ENCODE peak calls at places on chromosomes 4 and X, in nine cellular contexts. N is tibial artery; V is left ventricle myocardium superior; Y is hippocampal formation; R is T-helper 22 cell; X is GM03348; A is activated T-helper 1 cell treated with anti-CD3 and anti-CD28 coated beads, Interleukin-12 subunit alpha, Interleukin-12 subunit beta, Interleukin-2, Interleukin-4 antibody, amounts not matched to agents 30 ng/mL and 10 ng/mL and 1 ng/mL, durations not matched to agents 14 hours and 24 hours and 36 hours; E is activated CD4-positive, CD25-positive, alpha-beta regulatory T cell treated with anti-CD3 and anti-CD28 coated beads, Interleukin-2, amount 50 U/mL, for 16 hours; K is brain pericyte. T is an unnamed sample.

GRCh38 chr4:48538358-48538757 is 48.3 kb downstream of the ZAR1 start:
- DNase-seq in E (no peak), V (no peak), A (no peak), R (no peak), N (no peak), K (no peak), X (no peak), Y (no peak), T (no peak)

GRCh38 chr4:109072595-109072994 is 229.9 kb downstream of the COL25A1 start:
- DNase-seq in Y (no peak), N (no peak), A (no peak), E (no peak), K (peak; percentile 66), X (peak; percentile 70), R (no peak), V (no peak), T (no peak)

GRCh38 chrX:27391601-27392000 is 71.5 kb downstream of the PPP4R3C start:
- DNase-seq in Y (no peak), V (no peak), N (no peak), K (no peak), X (no peak), A (no peak), R (no peak), E (no peak), T (no peak)

GRCh38 chr4:158327525-158327924 is 117.2 kb downstream of the TMEM144 start:
- DNase-seq in V (no peak), E (no peak), R (no peak), Y (no peak), K (no peak), A (no peak), X (no peak), N (no peak), T (no peak)

GRCh38 chr4:140277576-140277975 is 95.9 kb upstream of the SCOC start:
- DNase-seq in V (no peak), Y (no peak), K (no peak), N (no peak), A (no peak), E (no peak), X (no peak), R (no peak), T (no peak)

GRCh38 chr4:140996757-140997156 is 136.5 kb downstream of the RNF150 start:
- DNase-seq in N (no peak), E (no peak), K (no peak), A (no peak), Y (no peak), V (no peak), R (no peak), X (peak; percentile 78), T (no peak)

GRCh38 chr4:86117781-86118302 is 242.0 kb downstream of the MAPK10 start:
- DNase-seq in A (no peak), K (peak; percentile 6), E (no peak), X (peak; percentile 77), Y (no peak), R (no peak), V (no peak), N (no peak), T (no peak)

GRCh38 chrX:115058276-115058675 is 40.9 kb upstream of the IL13RA2 start:
- DNase-seq in N (no peak), Y (no peak), R (no peak), X (peak; percentile 44), K (no peak), A (no peak), E (no peak), V (no peak), T (no peak)

GRCh38 chrX:40573763-40574162 is 7.0 kb upstream of the ATP6AP2 start:
- DNase-seq in K (no peak), X (no peak), E (no peak), Y (no peak), N (no peak), R (no peak), A (peak; percentile 12), V (no peak), T (no peak)

GRCh38 chr4:166165829-166166420 is 292.9 kb downstream of the TLL1 start:
- DNase-seq in N (no peak), A (no peak), R (no peak), Y (peak; percentile 81), K (peak; percentile 58), V (no peak), E (no peak), X (peak; percentile 78), T (peak; percentile 52)

GRCh38 chrX:121122332-121122731 is 74.9 kb downstream of the GLUD2 start:
- DNase-seq in E (no peak), K (no peak), Y (no peak), N (no peak), A (no peak), R (no peak), X (no peak), V (no peak), T (no peak)

GRCh38 chr4:114187592-114187991 is 208.1 kb upstream of the ARSJ start:
- DNase-seq in Y (no peak), V (no peak), R (no peak), X (no peak), N (no peak), K (no peak), A (no peak), E (no peak), T (no peak)

GRCh38 chr4:177573487-177573886 is 131.2 kb upstream of the AGA start:
- DNase-seq in R (no peak), V (no peak), E (no peak), X (peak; percentile 21), A (no peak), N (no peak), K (no peak), Y (no peak), T (no peak)

GRCh38 chrX:10749113-10749512 is 128.7 kb upstream of the MID1 start:
- DNase-seq in A (no peak), Y (no peak), V (no peak), R (no peak), X (peak; percentile 31), E (no peak), N (no peak), K (no peak), T (no peak)

GRCh38 chr4:30718889-30719252 is 1.3 kb upstream of the PCDH7 start:
- DNase-seq in X (peak; percentile 57), K (no peak), R (no peak), E (no peak), N (no peak), Y (no peak), V (no peak), A (no peak), T (peak; percentile 23)

GRCh38 chr4:152634110-152634760 is 45.6 kb downstream of the TMEM154 start:
- DNase-seq in X (no peak), N (no peak), R (no peak), E (no peak), V (no peak), Y (no peak), K (no peak), A (no peak), T (no peak)

GRCh38 chrX:13256562-13256961 is 63.3 kb downstream of the ATXN3L start:
- DNase-seq in Y (no peak), A (no peak), N (no peak), X (no peak), V (no peak), E (no peak), R (no peak), K (no peak), T (no peak)

GRCh38 chrX:30702736-30703135 is 49.5 kb downstream of the GK start:
- DNase-seq in K (no peak), A (no peak), Y (no peak), X (peak; percentile 54), V (no peak), R (no peak), E (no peak), N (no peak), T (no peak)

GRCh38 chrX:103520391-103520790 is 1.1 kb upstream of the RAB40A start:
- DNase-seq in R (no peak), X (no peak), Y (no peak), K (no peak), E (no peak), V (no peak), N (no peak), A (no peak), T (no peak)

GRCh38 chrX:53445977-53446376 is 11.8 kb upstream of the HSD17B10 start:
- DNase-seq in A (no peak), N (no peak), Y (no peak), K (no peak), X (peak; percentile 40), V (peak; percentile 52), R (no peak), E (no peak), T (no peak)

GRCh38 chr4:66294626-66295025 is 624.3 kb upstream of the EPHA5 start:
- DNase-seq in Y (no peak), R (no peak), K (no peak), V (no peak), E (no peak), A (no peak), X (no peak), N (no peak), T (no peak)

GRCh38 chr4:98963538-98964433 is 31.7 kb upstream of the METAP1 start:
- DNase-seq in X (no peak), E (no peak), R (no peak), N (no peak), Y (peak; percentile 42), K (no peak), A (no peak), V (no peak), T (no peak)

GRCh38 chr4:141538001-141538400 is 98.4 kb upstream of the IL15 start:
- DNase-seq in V (no peak), Y (no peak), N (no peak), A (no peak), E (no peak), R (no peak), X (no peak), K (no peak), T (no peak)

GRCh38 chr4:89283226-89283974 is 24.2 kb downstream of the GPRIN3 start:
- DNase-seq in R (peak; percentile 34), Y (no peak), A (no peak), V (no peak), X (no peak), K (no peak), N (no peak), E (no peak), T (no peak)

GRCh38 chr4:145482209-145483021 is 762 bp downstream of the SMAD1 start:
- DNase-seq in X (peak; percentile 77), K (peak; percentile 51), E (peak; percentile 21), N (peak; percentile 72), R (no peak), A (no peak), Y (peak; percentile 65), V (peak; percentile 70), T (peak; percentile 73)

GRCh38 chr4:188941524-188942109 is 802.4 kb downstream of the TRIML1 start:
- DNase-seq in Y (no peak), N (no peak), X (peak; percentile 75), V (no peak), R (no peak), K (peak; percentile 63), A (no peak), E (no peak), T (no peak)